ENCODE peak calls at places on chromosomes 1 and 21, in nine cellular contexts. One of them, this sample, is unnamed.

GRCh38 chr1:78884685-78885452 is 121.7 kb downstream of the ADGRL4 start:
- DNase-seq in psoas muscle: no peak
- DNase-seq in transverse colon: no peak
- DNase-seq in mucosa of descending colon: no peak
- DNase-seq in astrocyte of the cerebellum: no peak
- DNase-seq in heart left ventricle: no peak
- DNase-seq in fibroblast of pulmonary artery: peak
- DNase-seq in endodermal cell: peak
- DNase-seq in fibroblast of villous mesenchyme: no peak
- DNase-seq in this sample: no peak

GRCh38 chr1:30232288-30232899 is 491.0 kb downstream of the MATN1 start:
- DNase-seq in endodermal cell: peak
- DNase-seq in mucosa of descending colon: no peak
- DNase-seq in astrocyte of the cerebellum: no peak
- DNase-seq in heart left ventricle: no peak
- DNase-seq in fibroblast of villous mesenchyme: no peak
- DNase-seq in fibroblast of pulmonary artery: no peak
- DNase-seq in psoas muscle: no peak
- DNase-seq in transverse colon: no peak
- DNase-seq in this sample: no peak

GRCh38 chr1:200081982-200082272 is 54.4 kb downstream of the NR5A2 start:
- DNase-seq in astrocyte of the cerebellum: no peak
- DNase-seq in transverse colon: no peak
- DNase-seq in fibroblast of villous mesenchyme: no peak
- DNase-seq in endodermal cell: peak
- DNase-seq in heart left ventricle: no peak
- DNase-seq in mucosa of descending colon: no peak
- DNase-seq in fibroblast of pulmonary artery: no peak
- DNase-seq in psoas muscle: no peak
- DNase-seq in this sample: no peak

GRCh38 chr21:41241341-41241740 is 73.4 kb downstream of the BACE2 start:
- DNase-seq in fibroblast of pulmonary artery: no peak
- DNase-seq in transverse colon: no peak
- DNase-seq in mucosa of descending colon: no peak
- DNase-seq in psoas muscle: no peak
- DNase-seq in endodermal cell: no peak
- DNase-seq in heart left ventricle: no peak
- DNase-seq in fibroblast of villous mesenchyme: no peak
- DNase-seq in astrocyte of the cerebellum: no peak
- DNase-seq in this sample: no peak

GRCh38 chr1:158146165-158146564 is 34.5 kb upstream of the CD1D start:
- DNase-seq in heart left ventricle: no peak
- DNase-seq in endodermal cell: no peak
- DNase-seq in mucosa of descending colon: no peak
- DNase-seq in fibroblast of villous mesenchyme: peak
- DNase-seq in astrocyte of the cerebellum: no peak
- DNase-seq in transverse colon: no peak
- DNase-seq in psoas muscle: no peak
- DNase-seq in fibroblast of pulmonary artery: peak
- DNase-seq in this sample: no peak

GRCh38 chr1:89547563-89548485 is 23.2 kb downstream of the LRRC8B start:
- DNase-seq in endodermal cell: no peak
- DNase-seq in fibroblast of pulmonary artery: peak
- DNase-seq in transverse colon: no peak
- DNase-seq in psoas muscle: peak
- DNase-seq in heart left ventricle: no peak
- DNase-seq in fibroblast of villous mesenchyme: no peak
- DNase-seq in mucosa of descending colon: no peak
- DNase-seq in astrocyte of the cerebellum: no peak
- DNase-seq in this sample: no peak

GRCh38 chr1:232248276-232248803 is 381.6 kb downstream of the SIPA1L2 start:
- DNase-seq in astrocyte of the cerebellum: no peak
- DNase-seq in fibroblast of pulmonary artery: no peak
- DNase-seq in mucosa of descending colon: no peak
- DNase-seq in endodermal cell: no peak
- DNase-seq in heart left ventricle: no peak
- DNase-seq in transverse colon: no peak
- DNase-seq in psoas muscle: no peak
- DNase-seq in fibroblast of villous mesenchyme: no peak
- DNase-seq in this sample: no peak

GRCh38 chr1:35605882-35606182 is 32.7 kb downstream of the TFAP2E start:
- DNase-seq in heart left ventricle: no peak
- DNase-seq in endodermal cell: no peak
- DNase-seq in fibroblast of pulmonary artery: peak
- DNase-seq in psoas muscle: no peak
- DNase-seq in fibroblast of villous mesenchyme: peak
- DNase-seq in astrocyte of the cerebellum: peak
- DNase-seq in transverse colon: no peak
- DNase-seq in mucosa of descending colon: no peak
- DNase-seq in this sample: no peak

GRCh38 chr1:204294371-204294770 is 65.4 kb downstream of the PLEKHA6 start:
- DNase-seq in endodermal cell: no peak
- DNase-seq in fibroblast of villous mesenchyme: peak
- DNase-seq in psoas muscle: peak
- DNase-seq in fibroblast of pulmonary artery: peak
- DNase-seq in astrocyte of the cerebellum: peak
- DNase-seq in transverse colon: peak
- DNase-seq in mucosa of descending colon: no peak
- DNase-seq in heart left ventricle: peak
- DNase-seq in this sample: no peak

GRCh38 chr21:40754466-40754865 is 92.5 kb downstream of the DSCAM start:
- DNase-seq in endodermal cell: no peak
- DNase-seq in transverse colon: no peak
- DNase-seq in fibroblast of villous mesenchyme: no peak
- DNase-seq in mucosa of descending colon: no peak
- DNase-seq in psoas muscle: no peak
- DNase-seq in fibroblast of pulmonary artery: no peak
- DNase-seq in heart left ventricle: no peak
- DNase-seq in astrocyte of the cerebellum: no peak
- DNase-seq in this sample: no peak

GRCh38 chr1:156491151-156491949 is 9.2 kb downstream of the MEF2D start:
- DNase-seq in mucosa of descending colon: peak
- DNase-seq in psoas muscle: no peak
- DNase-seq in astrocyte of the cerebellum: no peak
- DNase-seq in heart left ventricle: no peak
- DNase-seq in fibroblast of pulmonary artery: no peak
- DNase-seq in transverse colon: no peak
- DNase-seq in fibroblast of villous mesenchyme: no peak
- DNase-seq in endodermal cell: no peak
- DNase-seq in this sample: no peak

GRCh38 chr1:181659348-181659957 is 176.1 kb downstream of the CACNA1E start:
- DNase-seq in endodermal cell: no peak
- DNase-seq in mucosa of descending colon: no peak
- DNase-seq in psoas muscle: no peak
- DNase-seq in fibroblast of villous mesenchyme: no peak
- DNase-seq in astrocyte of the cerebellum: no peak
- DNase-seq in heart left ventricle: no peak
- DNase-seq in fibroblast of pulmonary artery: no peak
- DNase-seq in transverse colon: no peak
- DNase-seq in this sample: no peak

GRCh38 chr1:17765444-17766411 is 10.6 kb downstream of the ACTL8 start:
- DNase-seq in fibroblast of villous mesenchyme: peak
- DNase-seq in psoas muscle: peak
- DNase-seq in astrocyte of the cerebellum: peak
- DNase-seq in heart left ventricle: peak
- DNase-seq in mucosa of descending colon: no peak
- DNase-seq in fibroblast of pulmonary artery: peak
- DNase-seq in transverse colon: no peak
- DNase-seq in endodermal cell: no peak
- DNase-seq in this sample: no peak

GRCh38 chr1:17764578-17764977 is 9.4 kb downstream of the ACTL8 start:
- DNase-seq in transverse colon: no peak
- DNase-seq in endodermal cell: no peak
- DNase-seq in fibroblast of pulmonary artery: no peak
- DNase-seq in heart left ventricle: no peak
- DNase-seq in astrocyte of the cerebellum: no peak
- DNase-seq in psoas muscle: no peak
- DNase-seq in mucosa of descending colon: no peak
- DNase-seq in fibroblast of villous mesenchyme: no peak
- DNase-seq in this sample: peak

GRCh38 chr1:17768651-17769241 is 13.6 kb downstream of the ACTL8 start:
- DNase-seq in fibroblast of villous mesenchyme: peak
- DNase-seq in astrocyte of the cerebellum: peak
- DNase-seq in heart left ventricle: peak
- DNase-seq in psoas muscle: peak
- DNase-seq in transverse colon: peak
- DNase-seq in endodermal cell: peak
- DNase-seq in mucosa of descending colon: peak
- DNase-seq in fibroblast of pulmonary artery: peak
- DNase-seq in this sample: no peak

GRCh38 chr1:17762313-17762712 is 7.2 kb downstream of the ACTL8 start:
- DNase-seq in astrocyte of the cerebellum: no peak
- DNase-seq in fibroblast of pulmonary artery: no peak
- DNase-seq in fibroblast of villous mesenchyme: no peak
- DNase-seq in endodermal cell: no peak
- DNase-seq in transverse colon: no peak
- DNase-seq in heart left ventricle: no peak
- DNase-seq in psoas muscle: no peak
- DNase-seq in mucosa of descending colon: no peak
- DNase-seq in this sample: peak

GRCh38 chr1:17763995-17764394 is 8.9 kb downstream of the ACTL8 start:
- DNase-seq in mucosa of descending colon: peak
- DNase-seq in astrocyte of the cerebellum: no peak
- DNase-seq in psoas muscle: peak
- DNase-seq in endodermal cell: no peak
- DNase-seq in heart left ventricle: no peak
- DNase-seq in fibroblast of villous mesenchyme: peak
- DNase-seq in fibroblast of pulmonary artery: no peak
- DNase-seq in transverse colon: no peak
- DNase-seq in this sample: peak
- H3K4me3 ChIP-seq in mucosa of descending colon: no peak
- H3K4me3 ChIP-seq in astrocyte of the cerebellum: no peak
- H3K4me3 ChIP-seq in psoas muscle: no peak
- H3K4me3 ChIP-seq in endodermal cell: no peak
- H3K4me3 ChIP-seq in heart left ventricle: no peak
- H3K4me3 ChIP-seq in fibroblast of villous mesenchyme: no peak
- H3K4me3 ChIP-seq in fibroblast of pulmonary artery: no peak
- H3K4me3 ChIP-seq in transverse colon: no peak
- H3K4me3 ChIP-seq in this sample: no peak

GRCh38 chr1:52996653-52997052 is 65.4 kb upstream of the PODN start:
- DNase-seq in transverse colon: no peak
- DNase-seq in astrocyte of the cerebellum: no peak
- DNase-seq in fibroblast of villous mesenchyme: no peak
- DNase-seq in heart left ventricle: no peak
- DNase-seq in psoas muscle: no peak
- DNase-seq in mucosa of descending colon: no peak
- DNase-seq in fibroblast of pulmonary artery: peak
- DNase-seq in endodermal cell: no peak
- DNase-seq in this sample: no peak
- TF ChIP-seq CTCF in transverse colon: no peak
- TF ChIP-seq CTCF in astrocyte of the cerebellum: no peak
- TF ChIP-seq CTCF in fibroblast of villous mesenchyme: no peak
- TF ChIP-seq CTCF in heart left ventricle: no peak
- TF ChIP-seq CTCF in psoas muscle: no peak
- TF ChIP-seq CTCF in mucosa of descending colon: no peak
- TF ChIP-seq CTCF in fibroblast of pulmonary artery: no peak
- TF ChIP-seq CTCF in endodermal cell: no peak
- TF ChIP-seq CTCF in this sample: no peak

GRCh38 chr1:2625311-2625710 is 7.5 kb downstream of the MMEL1 start:
- DNase-seq in endodermal cell: no peak
- DNase-seq in transverse colon: no peak
- DNase-seq in astrocyte of the cerebellum: no peak
- DNase-seq in heart left ventricle: no peak
- DNase-seq in fibroblast of pulmonary artery: no peak
- DNase-seq in fibroblast of villous mesenchyme: no peak
- DNase-seq in mucosa of descending colon: no peak
- DNase-seq in psoas muscle: no peak
- DNase-seq in this sample: no peak
- H3K4me3 ChIP-seq in endodermal cell: no peak
- H3K4me3 ChIP-seq in transverse colon: no peak
- H3K4me3 ChIP-seq in astrocyte of the cerebellum: no peak
- H3K4me3 ChIP-seq in heart left ventricle: no peak
- H3K4me3 ChIP-seq in fibroblast of pulmonary artery: no peak
- H3K4me3 ChIP-seq in fibroblast of villous mesenchyme: no peak
- H3K4me3 ChIP-seq in mucosa of descending colon: no peak
- H3K4me3 ChIP-seq in psoas muscle: no peak
- H3K4me3 ChIP-seq in this sample: no peak

DNA sequence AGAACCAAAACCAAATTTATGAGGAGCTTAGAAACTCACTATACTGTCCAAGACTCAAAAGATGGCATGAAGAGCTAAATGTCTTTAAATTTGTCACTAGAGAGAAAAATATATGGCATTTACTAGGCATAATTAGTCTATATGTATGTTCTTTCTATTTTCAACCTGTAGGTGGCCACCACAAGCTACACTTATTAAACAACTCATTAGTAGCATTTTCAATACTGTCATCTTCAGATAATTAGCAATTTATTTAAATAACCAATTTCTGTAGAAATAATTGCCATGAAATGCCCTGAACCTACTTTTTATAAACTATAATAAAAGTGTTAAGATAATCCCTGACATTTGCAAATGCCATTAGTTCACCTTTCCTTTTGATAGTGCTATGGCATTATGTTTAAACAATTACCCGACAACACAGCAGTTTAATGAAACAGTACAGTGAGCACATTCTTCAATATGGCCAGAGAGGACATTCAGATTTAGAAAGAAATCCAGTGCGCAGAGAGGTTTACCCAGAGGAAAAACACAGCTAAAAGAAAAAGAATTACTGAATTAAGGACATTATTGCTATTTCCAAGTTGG is 522.5 kb downstream of the PTBP2 start:
- DNase-seq in psoas muscle: no peak
- DNase-seq in fibroblast of villous mesenchyme: peak
- DNase-seq in endodermal cell: no peak
- DNase-seq in mucosa of descending colon: no peak
- DNase-seq in heart left ventricle: no peak
- DNase-seq in astrocyte of the cerebellum: no peak
- DNase-seq in fibroblast of pulmonary artery: peak
- DNase-seq in transverse colon: no peak
- DNase-seq in this sample: no peak
- TF ChIP-seq CTCF in psoas muscle: no peak
- TF ChIP-seq CTCF in fibroblast of villous mesenchyme: peak
- TF ChIP-seq CTCF in endodermal cell: peak
- TF ChIP-seq CTCF in mucosa of descending colon: no peak
- TF ChIP-seq CTCF in heart left ventricle: peak
- TF ChIP-seq CTCF in astrocyte of the cerebellum: peak
- TF ChIP-seq CTCF in fibroblast of pulmonary artery: peak
- TF ChIP-seq CTCF in transverse colon: peak
- TF ChIP-seq CTCF in this sample: peak

GRCh38 chr1:45892068-45892785 is 88.8 kb downstream of the MAST2 start:
- DNase-seq in astrocyte of the cerebellum: peak
- DNase-seq in psoas muscle: no peak
- DNase-seq in endodermal cell: no peak
- DNase-seq in fibroblast of pulmonary artery: peak
- DNase-seq in heart left ventricle: peak
- DNase-seq in transverse colon: no peak
- DNase-seq in mucosa of descending colon: no peak
- DNase-seq in fibroblast of villous mesenchyme: peak
- DNase-seq in this sample: no peak
- H3K4me3 ChIP-seq in astrocyte of the cerebellum: no peak
- H3K4me3 ChIP-seq in psoas muscle: peak
- H3K4me3 ChIP-seq in endodermal cell: no peak
- H3K4me3 ChIP-seq in fibroblast of pulmonary artery: peak
- H3K4me3 ChIP-seq in heart left ventricle: no peak
- H3K4me3 ChIP-seq in transverse colon: no peak
- H3K4me3 ChIP-seq in mucosa of descending colon: no peak
- H3K4me3 ChIP-seq in fibroblast of villous mesenchyme: no peak
- H3K4me3 ChIP-seq in this sample: no peak

GRCh38 chr1:226717256-226717909 is 21.7 kb downstream of the ITPKB start:
- DNase-seq in astrocyte of the cerebellum: no peak
- DNase-seq in mucosa of descending colon: no peak
- DNase-seq in psoas muscle: no peak
- DNase-seq in fibroblast of villous mesenchyme: no peak
- DNase-seq in fibroblast of pulmonary artery: no peak
- DNase-seq in heart left ventricle: no peak
- DNase-seq in endodermal cell: no peak
- DNase-seq in transverse colon: no peak
- DNase-seq in this sample: no peak
- TF ChIP-seq CTCF in astrocyte of the cerebellum: no peak
- TF ChIP-seq CTCF in mucosa of descending colon: no peak
- TF ChIP-seq CTCF in psoas muscle: no peak
- TF ChIP-seq CTCF in fibroblast of villous mesenchyme: no peak
- TF ChIP-seq CTCF in fibroblast of pulmonary artery: no peak
- TF ChIP-seq CTCF in heart left ventricle: no peak
- TF ChIP-seq CTCF in endodermal cell: no peak
- TF ChIP-seq CTCF in transverse colon: no peak
- TF ChIP-seq CTCF in this sample: no peak